ENCODE peak calls at places on chromosomes 7 and 10, in nine cellular contexts. One of them, this sample, is unnamed.
A peak's percentile ranks its signal among the peaks of the same experiment; 100 is the strongest.

GRCh38 chr7:73717991-73718405 is 1.5 kb downstream of the STX1A start:
- DNase-seq in WTC11: no peak
- DNase-seq in lower leg skin: no peak
- DNase-seq in sciatic nerve: no peak
- DNase-seq in colonic mucosa: no peak
- DNase-seq in HEK293T: no peak
- DNase-seq in stimulated activated CD4-positive, alpha-beta T cell treated with anti-CD3 and anti-CD28 coated beads, TNF-alpha, amount 100 ng/mL, for 1 hour: peak; percentile 54
- DNase-seq in T-helper 9 cell: peak; percentile 71
- DNase-seq in AG09319: no peak
- DNase-seq in this sample: no peak

GRCh38 chr7:101362334-101363195 is at the start of gene COL26A1:
- DNase-seq in lower leg skin: no peak
- DNase-seq in T-helper 9 cell: no peak
- DNase-seq in HEK293T: peak; percentile 58
- DNase-seq in WTC11: peak; percentile 68
- DNase-seq in AG09319: no peak
- DNase-seq in sciatic nerve: peak; percentile 62
- DNase-seq in stimulated activated CD4-positive, alpha-beta T cell treated with anti-CD3 and anti-CD28 coated beads, TNF-alpha, amount 100 ng/mL, for 1 hour: no peak
- DNase-seq in colonic mucosa: no peak
- DNase-seq in this sample: no peak

GRCh38 chr10:16116404-16117304 is 256.3 kb upstream of the MINDY3 start:
- DNase-seq in sciatic nerve: no peak
- DNase-seq in colonic mucosa: no peak
- DNase-seq in WTC11: peak; percentile 14
- DNase-seq in AG09319: no peak
- DNase-seq in HEK293T: peak; percentile 57
- DNase-seq in lower leg skin: peak; percentile 25
- DNase-seq in stimulated activated CD4-positive, alpha-beta T cell treated with anti-CD3 and anti-CD28 coated beads, TNF-alpha, amount 100 ng/mL, for 1 hour: no peak
- DNase-seq in T-helper 9 cell: no peak
- DNase-seq in this sample: peak; percentile 21

GRCh38 chr10:43249962-43250624 is 16.8 kb downstream of the RASGEF1A start:
- DNase-seq in HEK293T: no peak
- DNase-seq in stimulated activated CD4-positive, alpha-beta T cell treated with anti-CD3 and anti-CD28 coated beads, TNF-alpha, amount 100 ng/mL, for 1 hour: no peak
- DNase-seq in lower leg skin: no peak
- DNase-seq in WTC11: peak; percentile 55
- DNase-seq in T-helper 9 cell: no peak
- DNase-seq in colonic mucosa: no peak
- DNase-seq in AG09319: no peak
- DNase-seq in sciatic nerve: peak; percentile 33
- DNase-seq in this sample: no peak

GRCh38 chr7:132182992-132183391 is 393.3 kb downstream of the PLXNA4 start:
- DNase-seq in T-helper 9 cell: no peak
- DNase-seq in WTC11: no peak
- DNase-seq in sciatic nerve: no peak
- DNase-seq in stimulated activated CD4-positive, alpha-beta T cell treated with anti-CD3 and anti-CD28 coated beads, TNF-alpha, amount 100 ng/mL, for 1 hour: no peak
- DNase-seq in colonic mucosa: no peak
- DNase-seq in HEK293T: no peak
- DNase-seq in AG09319: no peak
- DNase-seq in lower leg skin: no peak
- DNase-seq in this sample: no peak

GRCh38 chr10:24466616-24466949 is 257.1 kb downstream of the ARHGAP21 start:
- DNase-seq in T-helper 9 cell: no peak
- DNase-seq in sciatic nerve: no peak
- DNase-seq in HEK293T: no peak
- DNase-seq in WTC11: no peak
- DNase-seq in AG09319: no peak
- DNase-seq in stimulated activated CD4-positive, alpha-beta T cell treated with anti-CD3 and anti-CD28 coated beads, TNF-alpha, amount 100 ng/mL, for 1 hour: no peak
- DNase-seq in lower leg skin: no peak
- DNase-seq in colonic mucosa: no peak
- DNase-seq in this sample: no peak

GRCh38 chr7:76372984-76373833 is 14.4 kb upstream of the YWHAG start:
- DNase-seq in lower leg skin: no peak
- DNase-seq in HEK293T: no peak
- DNase-seq in T-helper 9 cell: no peak
- DNase-seq in stimulated activated CD4-positive, alpha-beta T cell treated with anti-CD3 and anti-CD28 coated beads, TNF-alpha, amount 100 ng/mL, for 1 hour: no peak
- DNase-seq in colonic mucosa: no peak
- DNase-seq in sciatic nerve: no peak
- DNase-seq in AG09319: no peak
- DNase-seq in WTC11: no peak
- DNase-seq in this sample: no peak

GRCh38 chr7:123004931-123005330 is 9.4 kb upstream of the TAS2R16 start:
- DNase-seq in T-helper 9 cell: no peak
- DNase-seq in HEK293T: no peak
- DNase-seq in sciatic nerve: no peak
- DNase-seq in AG09319: no peak
- DNase-seq in lower leg skin: no peak
- DNase-seq in stimulated activated CD4-positive, alpha-beta T cell treated with anti-CD3 and anti-CD28 coated beads, TNF-alpha, amount 100 ng/mL, for 1 hour: no peak
- DNase-seq in WTC11: no peak
- DNase-seq in colonic mucosa: no peak
- DNase-seq in this sample: no peak

GRCh38 chr10:98528166-98528784 is 81.5 kb upstream of the HPS1 start:
- DNase-seq in sciatic nerve: no peak
- DNase-seq in stimulated activated CD4-positive, alpha-beta T cell treated with anti-CD3 and anti-CD28 coated beads, TNF-alpha, amount 100 ng/mL, for 1 hour: no peak
- DNase-seq in colonic mucosa: no peak
- DNase-seq in lower leg skin: no peak
- DNase-seq in WTC11: no peak
- DNase-seq in AG09319: no peak
- DNase-seq in HEK293T: no peak
- DNase-seq in T-helper 9 cell: no peak
- DNase-seq in this sample: no peak

GRCh38 chr10:99548041-99548530 is 15.3 kb downstream of the NKX2-3 start:
- DNase-seq in HEK293T: peak; percentile 66
- DNase-seq in sciatic nerve: no peak
- DNase-seq in AG09319: no peak
- DNase-seq in T-helper 9 cell: no peak
- DNase-seq in WTC11: peak; percentile 50
- DNase-seq in colonic mucosa: no peak
- DNase-seq in stimulated activated CD4-positive, alpha-beta T cell treated with anti-CD3 and anti-CD28 coated beads, TNF-alpha, amount 100 ng/mL, for 1 hour: no peak
- DNase-seq in lower leg skin: no peak
- DNase-seq in this sample: no peak

GRCh38 chr7:71598553-71598952 is 466.6 kb downstream of the GALNT17 start:
- DNase-seq in stimulated activated CD4-positive, alpha-beta T cell treated with anti-CD3 and anti-CD28 coated beads, TNF-alpha, amount 100 ng/mL, for 1 hour: no peak
- DNase-seq in lower leg skin: no peak
- DNase-seq in colonic mucosa: no peak
- DNase-seq in sciatic nerve: no peak
- DNase-seq in HEK293T: no peak
- DNase-seq in T-helper 9 cell: no peak
- DNase-seq in WTC11: no peak
- DNase-seq in AG09319: no peak
- DNase-seq in this sample: no peak

GRCh38 chr7:43646603-43647313 is 63.9 kb downstream of the STK17A start:
- DNase-seq in WTC11: no peak
- DNase-seq in AG09319: no peak
- DNase-seq in HEK293T: no peak
- DNase-seq in T-helper 9 cell: no peak
- DNase-seq in colonic mucosa: no peak
- DNase-seq in sciatic nerve: no peak
- DNase-seq in stimulated activated CD4-positive, alpha-beta T cell treated with anti-CD3 and anti-CD28 coated beads, TNF-alpha, amount 100 ng/mL, for 1 hour: no peak
- DNase-seq in lower leg skin: no peak
- DNase-seq in this sample: no peak

GRCh38 chr7:139680676-139681462 is 96.9 kb downstream of the HIPK2 start:
- DNase-seq in lower leg skin: no peak
- DNase-seq in AG09319: peak; percentile 60
- DNase-seq in colonic mucosa: no peak
- DNase-seq in T-helper 9 cell: no peak
- DNase-seq in sciatic nerve: no peak
- DNase-seq in stimulated activated CD4-positive, alpha-beta T cell treated with anti-CD3 and anti-CD28 coated beads, TNF-alpha, amount 100 ng/mL, for 1 hour: peak; percentile 17
- DNase-seq in HEK293T: no peak
- DNase-seq in WTC11: no peak
- DNase-seq in this sample: no peak

GRCh38 chr7:55111007-55111406 is 92.2 kb downstream of the EGFR start:
- DNase-seq in AG09319: no peak
- DNase-seq in stimulated activated CD4-positive, alpha-beta T cell treated with anti-CD3 and anti-CD28 coated beads, TNF-alpha, amount 100 ng/mL, for 1 hour: no peak
- DNase-seq in WTC11: no peak
- DNase-seq in HEK293T: no peak
- DNase-seq in lower leg skin: no peak
- DNase-seq in sciatic nerve: no peak
- DNase-seq in T-helper 9 cell: no peak
- DNase-seq in colonic mucosa: no peak
- DNase-seq in this sample: no peak

GRCh38 chr7:37180828-37181549 is 267.7 kb downstream of the ELMO1 start:
- DNase-seq in AG09319: no peak
- DNase-seq in sciatic nerve: no peak
- DNase-seq in stimulated activated CD4-positive, alpha-beta T cell treated with anti-CD3 and anti-CD28 coated beads, TNF-alpha, amount 100 ng/mL, for 1 hour: no peak
- DNase-seq in HEK293T: no peak
- DNase-seq in T-helper 9 cell: no peak
- DNase-seq in WTC11: no peak
- DNase-seq in colonic mucosa: no peak
- DNase-seq in lower leg skin: no peak
- DNase-seq in this sample: no peak

GRCh38 chr10:72435570-72435969 is 80.9 kb upstream of the DNAJB12 start:
- DNase-seq in colonic mucosa: no peak
- DNase-seq in sciatic nerve: no peak
- DNase-seq in T-helper 9 cell: no peak
- DNase-seq in AG09319: no peak
- DNase-seq in WTC11: no peak
- DNase-seq in stimulated activated CD4-positive, alpha-beta T cell treated with anti-CD3 and anti-CD28 coated beads, TNF-alpha, amount 100 ng/mL, for 1 hour: no peak
- DNase-seq in lower leg skin: no peak
- DNase-seq in HEK293T: no peak
- DNase-seq in this sample: no peak

GRCh38 chr7:101948650-101949049 is 131.2 kb downstream of the CUX1 start:
- DNase-seq in T-helper 9 cell: no peak
- DNase-seq in HEK293T: no peak
- DNase-seq in AG09319: no peak
- DNase-seq in colonic mucosa: no peak
- DNase-seq in WTC11: no peak
- DNase-seq in stimulated activated CD4-positive, alpha-beta T cell treated with anti-CD3 and anti-CD28 coated beads, TNF-alpha, amount 100 ng/mL, for 1 hour: no peak
- DNase-seq in sciatic nerve: no peak
- DNase-seq in lower leg skin: no peak
- DNase-seq in this sample: no peak

GRCh38 chr7:76220185-76221057 is 18.7 kb downstream of the SRRM3 start:
- DNase-seq in T-helper 9 cell: no peak
- DNase-seq in AG09319: peak; percentile 10
- DNase-seq in colonic mucosa: no peak
- DNase-seq in sciatic nerve: peak; percentile 62
- DNase-seq in stimulated activated CD4-positive, alpha-beta T cell treated with anti-CD3 and anti-CD28 coated beads, TNF-alpha, amount 100 ng/mL, for 1 hour: no peak
- DNase-seq in lower leg skin: no peak
- DNase-seq in HEK293T: no peak
- DNase-seq in WTC11: peak; percentile 84
- DNase-seq in this sample: peak; percentile 60

GRCh38 chr7:144437370-144438191 is 34.1 kb upstream of the NOBOX start:
- DNase-seq in sciatic nerve: peak; percentile 70
- DNase-seq in HEK293T: peak; percentile 34
- DNase-seq in lower leg skin: peak; percentile 81
- DNase-seq in colonic mucosa: peak; percentile 79
- DNase-seq in T-helper 9 cell: peak; percentile 26
- DNase-seq in WTC11: peak; percentile 69
- DNase-seq in AG09319: peak; percentile 10
- DNase-seq in stimulated activated CD4-positive, alpha-beta T cell treated with anti-CD3 and anti-CD28 coated beads, TNF-alpha, amount 100 ng/mL, for 1 hour: no peak
- DNase-seq in this sample: peak; percentile 62

GRCh38 chr7:43779032-43779812 is 20.7 kb downstream of the BLVRA start:
- DNase-seq in HEK293T: no peak
- DNase-seq in stimulated activated CD4-positive, alpha-beta T cell treated with anti-CD3 and anti-CD28 coated beads, TNF-alpha, amount 100 ng/mL, for 1 hour: no peak
- DNase-seq in colonic mucosa: peak; percentile 17
- DNase-seq in AG09319: no peak
- DNase-seq in WTC11: no peak
- DNase-seq in sciatic nerve: no peak
- DNase-seq in T-helper 9 cell: no peak
- DNase-seq in lower leg skin: no peak
- DNase-seq in this sample: no peak

GRCh38 chr7:30148951-30149459 is 14.2 kb downstream of the MTURN start:
- DNase-seq in stimulated activated CD4-positive, alpha-beta T cell treated with anti-CD3 and anti-CD28 coated beads, TNF-alpha, amount 100 ng/mL, for 1 hour: no peak
- DNase-seq in WTC11: no peak
- DNase-seq in sciatic nerve: no peak
- DNase-seq in lower leg skin: peak; percentile 55
- DNase-seq in HEK293T: no peak
- DNase-seq in colonic mucosa: no peak
- DNase-seq in T-helper 9 cell: no peak
- DNase-seq in AG09319: no peak
- DNase-seq in this sample: no peak

GRCh38 chr7:137328389-137329120 is 15.0 kb downstream of the PTN start:
- DNase-seq in stimulated activated CD4-positive, alpha-beta T cell treated with anti-CD3 and anti-CD28 coated beads, TNF-alpha, amount 100 ng/mL, for 1 hour: no peak
- DNase-seq in lower leg skin: no peak
- DNase-seq in HEK293T: no peak
- DNase-seq in T-helper 9 cell: no peak
- DNase-seq in WTC11: no peak
- DNase-seq in colonic mucosa: no peak
- DNase-seq in sciatic nerve: no peak
- DNase-seq in AG09319: peak; percentile 29
- DNase-seq in this sample: peak; percentile 65

GRCh38 chr7:151598045-151598444 is 78.3 kb upstream of the RHEB start:
- DNase-seq in HEK293T: no peak
- DNase-seq in WTC11: no peak
- DNase-seq in T-helper 9 cell: no peak
- DNase-seq in colonic mucosa: no peak
- DNase-seq in stimulated activated CD4-positive, alpha-beta T cell treated with anti-CD3 and anti-CD28 coated beads, TNF-alpha, amount 100 ng/mL, for 1 hour: no peak
- DNase-seq in lower leg skin: peak; percentile 1
- DNase-seq in sciatic nerve: no peak
- DNase-seq in AG09319: peak; percentile 27
- DNase-seq in this sample: no peak